ENCODE peak calls at places on chromosomes 4 and X, in eight cellular contexts. Q is NCI-H1105; O is GM19239; L is T-helper 2 cell; M is NCI-H524; X is AG10803; U is T-cell; N is stimulated activated CD8-positive, alpha-beta memory T cell treated with anti-CD3 and anti-CD28 coated beads, Interleukin-4, amount 100 ng/mL, for 48 hours. D is an unnamed sample.

GRCh38 chr4:140076307-140076706 is 77.7 kb downstream of the MAML3 start:
- DNase-seq in Q (no peak), O (no peak), L (no peak), M (no peak), X (no peak), U (no peak), N (no peak), D (no peak)

GRCh38 chr4:46390353-46391058 is 578 bp upstream of the GABRA2 start:
- DNase-seq in Q (no peak), O (no peak), L (no peak), M (peak), X (no peak), U (no peak), N (no peak), D (no peak)

GRCh38 chrX:144494069-144494468 is 610.2 kb downstream of the UBE2NL start:
- DNase-seq in Q (no peak), O (no peak), L (no peak), M (no peak), X (no peak), U (no peak), N (no peak), D (no peak)

GRCh38 chr4:101682946-101683345 is 107.6 kb upstream of the BANK1 start:
- DNase-seq in Q (peak), O (no peak), L (no peak), M (peak), X (no peak), U (no peak), N (no peak), D (no peak)

GRCh38 chrX:12814434-12814833 is 23.2 kb downstream of the PRPS2 start:
- DNase-seq in Q (peak), O (peak), L (no peak), M (peak), X (peak), U (peak), N (peak), D (no peak)

GRCh38 chrX:116276191-116276700 is 105.7 kb downstream of the AGTR2 start:
- DNase-seq in Q (no peak), O (no peak), L (no peak), M (no peak), X (no peak), U (no peak), N (no peak), D (no peak)

GRCh38 chr4:83221897-83222441 is 62.6 kb downstream of the COQ2 start:
- DNase-seq in Q (no peak), O (no peak), L (no peak), M (no peak), X (no peak), U (no peak), N (no peak), D (no peak)

GRCh38 chr4:84750260-84750955 is 167.5 kb downstream of the CDS1 start:
- DNase-seq in Q (no peak), O (peak), L (no peak), M (peak), X (peak), U (no peak), N (no peak), D (no peak)

GRCh38 chr4:95877636-95878035 is 37.7 kb downstream of the PDHA2 start:
- DNase-seq in Q (no peak), O (no peak), L (no peak), M (no peak), X (no peak), U (no peak), N (no peak), D (no peak)

GRCh38 chrX:130523460-130524394 is 121.9 kb downstream of the RBMX2 start:
- DNase-seq in Q (peak), O (no peak), L (no peak), M (peak), X (no peak), U (no peak), N (no peak), D (no peak)

GRCh38 chr4:124278477-124278876 is 434.1 kb downstream of the ANKRD50 start:
- DNase-seq in Q (no peak), O (no peak), L (no peak), M (peak), X (peak), U (no peak), N (no peak), D (no peak)

GRCh38 chr4:5572751-5573150 is 135.6 kb downstream of the EVC2 start:
- DNase-seq in Q (no peak), O (no peak), L (no peak), M (no peak), X (no peak), U (no peak), N (no peak), D (no peak)

GRCh38 chr4:189304179-189304578 is 636.5 kb upstream of the FRG1 start:
- DNase-seq in Q (no peak), O (no peak), L (no peak), M (no peak), X (no peak), U (no peak), N (no peak), D (no peak)

GRCh38 chr4:3773552-3774001 is 7.4 kb downstream of the ADRA2C start:
- DNase-seq in Q (no peak), O (no peak), L (no peak), M (peak), X (no peak), U (no peak), N (no peak), D (no peak)

GRCh38 chrX:152600853-152601635 is 36.7 kb upstream of the GABRQ start:
- DNase-seq in Q (peak), O (no peak), L (no peak), M (peak), X (no peak), U (no peak), N (no peak), D (no peak)

GRCh38 chr4:959338-960139 is 13.8 kb downstream of the DGKQ start:
- DNase-seq in Q (no peak), O (no peak), L (no peak), M (no peak), X (no peak), U (no peak), N (no peak), D (no peak)

GRCh38 chr4:139988863-139989765 is 164.9 kb downstream of the MAML3 start:
- DNase-seq in Q (no peak), O (no peak), L (no peak), M (no peak), X (peak), U (no peak), N (peak), D (no peak)

GRCh38 chr4:64341711-64342110 is 67.5 kb downstream of the TECRL start:
- DNase-seq in Q (peak), O (no peak), L (no peak), M (peak), X (no peak), U (no peak), N (no peak), D (no peak)